ENCODE peak calls at places on chromosome 15, in five cellular contexts. J is endothelial cell, X is AG08396, H is GM23248, Z is foreskin keratinocyte. Q is an unnamed sample.

GRCh38 chr15:89101302-89102191 is 13.3 kb downstream of the ABHD2 start:
- DNase-seq in Z (peak), J (no peak), H (peak), X (peak), Q (no peak)

GRCh38 chr15:59295742-59296090 is 77.0 kb downstream of the MYO1E start:
- DNase-seq in X (no peak), J (no peak), Z (no peak), H (no peak), Q (no peak)

GRCh38 chr15:49301562-49301961 is 121.5 kb upstream of the FGF7 start:
- DNase-seq in Z (no peak), X (peak), J (no peak), H (peak), Q (no peak)

GRCh38 chr15:71476823-71477222 is 333.5 kb upstream of the NR2E3 start:
- DNase-seq in H (no peak), J (no peak), Z (no peak), X (no peak), Q (no peak)

GRCh38 chr15:80500021-80500420 is 95.8 kb downstream of the ARNT2 start:
- DNase-seq in H (no peak), Z (no peak), X (no peak), J (no peak), Q (no peak)

GRCh38 chr15:83275412-83275811 is 9.1 kb downstream of the BNC1 start:
- DNase-seq in J (no peak), Z (no peak), X (peak), H (peak), Q (no peak)

GRCh38 chr15:41892621-41893421 is 1.0 kb downstream of the SPTBN5 start:
- DNase-seq in H (no peak), Z (no peak), X (no peak), J (no peak), Q (no peak)

GRCh38 chr15:27459836-27460235 is 488.9 kb downstream of the GABRG3 start:
- DNase-seq in Z (no peak), H (peak), X (no peak), J (no peak), Q (no peak)

GRCh38 chr15:60718661-60719069 is 239.7 kb upstream of the ICE2 start:
- DNase-seq in Z (no peak), J (no peak), X (no peak), H (no peak), Q (no peak)

GRCh38 chr15:57398336-57398735 is 22.0 kb downstream of the CGNL1 start:
- DNase-seq in Z (no peak), X (no peak), J (no peak), H (no peak), Q (no peak)

GRCh38 chr15:88541709-88542341 is 4.7 kb downstream of the DET1 start:
- DNase-seq in H (no peak), Z (no peak), J (no peak), X (no peak), Q (no peak)

GRCh38 chr15:80556694-80557367 is 138.3 kb upstream of the ABHD17C start:
- DNase-seq in H (no peak), J (no peak), Z (no peak), X (no peak), Q (no peak)

GRCh38 chr15:52076889-52077781 is 35.4 kb downstream of the BCL2L10 start:
- DNase-seq in H (peak), X (peak), Z (peak), J (no peak), Q (no peak)

GRCh38 chr15:70742928-70743327 is 20.4 kb downstream of the UACA start:
- DNase-seq in X (no peak), H (peak), Z (no peak), J (no peak), Q (no peak)

GRCh38 chr15:39946862-39947261 is 12.9 kb downstream of the EIF2AK4 start:
- DNase-seq in H (peak), X (no peak), Z (no peak), J (no peak), Q (no peak)

GRCh38 chr15:63504979-63505841 is 817 bp downstream of the USP3 start:
- DNase-seq in H (peak), J (peak), Z (no peak), X (no peak), Q (peak)

GRCh38 chr15:33296856-33297255 is 13.9 kb upstream of the RYR3 start:
- DNase-seq in H (no peak), J (no peak), X (no peak), Z (peak), Q (no peak)

GRCh38 chr15:67992834-67993233 is 61.3 kb upstream of the PIAS1 start:
- DNase-seq in X (no peak), H (no peak), J (no peak), Z (no peak), Q (no peak)

GRCh38 chr15:24848050-24848449 is 106.7 kb upstream of the SNRPN start:
- DNase-seq in X (peak), Z (no peak), H (peak), J (peak), Q (peak)

GRCh38 chr15:55873024-55873745 is 120.2 kb downstream of the NEDD4 start:
- DNase-seq in J (no peak), X (no peak), H (no peak), Z (no peak), Q (no peak)

GRCh38 chr15:51908312-51908711 is 63.3 kb downstream of the LEO1 start:
- DNase-seq in H (peak), J (no peak), Z (no peak), X (no peak), Q (no peak)

GRCh38 chr15:77710637-77711036 is 77.9 kb upstream of the LINGO1 start:
- DNase-seq in J (no peak), X (no peak), Z (no peak), H (no peak), Q (no peak)

GRCh38 chr15:41256577-41257038 is 25.5 kb downstream of the CHP1 start:
- DNase-seq in H (no peak), J (no peak), Z (no peak), X (no peak), Q (no peak)

GRCh38 chr15:67849538-67849937 is 9.7 kb upstream of the RNU6-1 start:
- DNase-seq in J (no peak), X (no peak), Z (no peak), H (no peak), Q (no peak)

GRCh38 chr15:48087844-48088243 is 32.9 kb upstream of the SLC24A5 start:
- DNase-seq in Z (no peak), H (no peak), X (no peak), J (no peak), Q (no peak)

GRCh38 chr15:91099616-91100560 is at the start of gene SV2B:
- DNase-seq in X (peak), Z (no peak), J (peak), H (peak), Q (peak)

GRCh38 chr15:31327674-31328424 is 1.2 kb downstream of the KLF13 start:
- DNase-seq in H (peak), Z (no peak), X (peak), J (peak), Q (peak)

GRCh38 chr15:32994810-32995424 is 199.6 kb downstream of the FMN1 start:
- DNase-seq in H (peak), Z (no peak), X (no peak), J (no peak), Q (no peak)

GRCh38 chr15:29822685-29823459 is 604 bp upstream of the TJP1 start:
- DNase-seq in J (peak), Z (no peak), H (peak), X (peak), Q (no peak)

GRCh38 chr15:71054286-71054952 is 60.9 kb upstream of the THSD4 start:
- DNase-seq in J (no peak), Z (no peak), X (no peak), H (no peak), Q (no peak)

GRCh38 chr15:49196856-49197255 is 26.8 kb downstream of the GALK2 start:
- DNase-seq in H (no peak), Z (no peak), X (no peak), J (no peak), Q (no peak)

GRCh38 chr15:69749797-69750196 is 297.2 kb downstream of the RPLP1 start:
- DNase-seq in X (no peak), Z (no peak), H (no peak), J (no peak), Q (no peak)

GRCh38 chr15:82737975-82738374 is 28.3 kb upstream of the AP3B2 start:
- DNase-seq in H (no peak), X (no peak), J (no peak), Z (peak), Q (no peak)

GRCh38 chr15:72197460-72198409 is at the start of gene GRAMD2A:
- DNase-seq in Z (peak), X (peak), H (peak), J (peak), Q (no peak)

Q was measured in activated CD8-positive, alpha-beta T cell treated with anti-CD3 and anti-CD28 coated beads, Interleukin-2, amount 10 ng/mL, durations not matched to agents 7 days and 5 days.